ENCODE peak calls at places on chromosome 2, in five cellular contexts. One of them, this sample, is unnamed.

GRCh38 chr2:240966906-240967680 is 31.3 kb upstream of the SNED1 start:
- DNase-seq in HS-5: no peak
- DNase-seq in HuH-7.5: no peak
- DNase-seq in amniotic stem cell: no peak
- DNase-seq in fibroblast of the aortic adventitia: no peak
- DNase-seq in this sample: no peak

GRCh38 chr2:218282173-218282991 is 9.9 kb downstream of the TMBIM1 start:
- DNase-seq in HuH-7.5: no peak
- DNase-seq in HS-5: no peak
- DNase-seq in amniotic stem cell: no peak
- DNase-seq in fibroblast of the aortic adventitia: no peak
- DNase-seq in this sample: no peak

GRCh38 chr2:99035920-99036319 is 99.9 kb upstream of the CRACDL start:
- DNase-seq in HuH-7.5: no peak
- DNase-seq in fibroblast of the aortic adventitia: peak; percentile 4
- DNase-seq in HS-5: no peak
- DNase-seq in amniotic stem cell: no peak
- DNase-seq in this sample: no peak

GRCh38 chr2:109702250-109702985 is 88.3 kb downstream of the SOWAHC start:
- DNase-seq in fibroblast of the aortic adventitia: peak; percentile 16
- DNase-seq in amniotic stem cell: no peak
- DNase-seq in HuH-7.5: no peak
- DNase-seq in HS-5: no peak
- DNase-seq in this sample: no peak

GRCh38 chr2:228017784-228018183 is 146.4 kb downstream of the DAW1 start:
- DNase-seq in amniotic stem cell: no peak
- DNase-seq in HS-5: no peak
- DNase-seq in fibroblast of the aortic adventitia: no peak
- DNase-seq in HuH-7.5: no peak
- DNase-seq in this sample: no peak

GRCh38 chr2:40123321-40123720 is 328.6 kb downstream of the SLC8A1 start:
- DNase-seq in amniotic stem cell: no peak
- DNase-seq in HuH-7.5: no peak
- DNase-seq in HS-5: no peak
- DNase-seq in fibroblast of the aortic adventitia: peak; percentile 69
- DNase-seq in this sample: no peak

GRCh38 chr2:168935810-168936581 is 34.9 kb downstream of the G6PC2 start:
- DNase-seq in amniotic stem cell: no peak
- DNase-seq in HuH-7.5: no peak
- DNase-seq in fibroblast of the aortic adventitia: no peak
- DNase-seq in HS-5: peak; percentile 80
- DNase-seq in this sample: no peak

GRCh38 chr2:95018861-95019550 is 6.5 kb upstream of the MAL start:
- DNase-seq in amniotic stem cell: no peak
- DNase-seq in HuH-7.5: no peak
- DNase-seq in HS-5: no peak
- DNase-seq in fibroblast of the aortic adventitia: no peak
- DNase-seq in this sample: no peak

GRCh38 chr2:217954469-217954868 is 48.3 kb downstream of the TNS1 start:
- DNase-seq in HuH-7.5: no peak
- DNase-seq in fibroblast of the aortic adventitia: no peak
- DNase-seq in amniotic stem cell: no peak
- DNase-seq in HS-5: no peak
- DNase-seq in this sample: no peak

GRCh38 chr2:26805241-26805676 is 19.4 kb downstream of the CENPA start:
- DNase-seq in amniotic stem cell: no peak
- DNase-seq in HuH-7.5: no peak
- DNase-seq in fibroblast of the aortic adventitia: peak; percentile 35
- DNase-seq in HS-5: peak; percentile 69
- DNase-seq in this sample: no peak

GRCh38 chr2:231308631-231309414 is 86.7 kb upstream of the B3GNT7 start:
- DNase-seq in fibroblast of the aortic adventitia: peak; percentile 11
- DNase-seq in amniotic stem cell: no peak
- DNase-seq in HuH-7.5: no peak
- DNase-seq in HS-5: no peak
- DNase-seq in this sample: no peak

GRCh38 chr2:61262699-61263098 is 100.7 kb downstream of the C2orf74 start:
- DNase-seq in amniotic stem cell: no peak
- DNase-seq in HuH-7.5: no peak
- DNase-seq in HS-5: no peak
- DNase-seq in fibroblast of the aortic adventitia: no peak
- DNase-seq in this sample: no peak

GRCh38 chr2:232779935-232780334 is 3.6 kb upstream of the KCNJ13 start:
- DNase-seq in HuH-7.5: no peak
- DNase-seq in HS-5: no peak
- DNase-seq in amniotic stem cell: no peak
- DNase-seq in fibroblast of the aortic adventitia: no peak
- DNase-seq in this sample: no peak

GRCh38 chr2:239337122-239337876 is 63.5 kb downstream of the HDAC4 start:
- DNase-seq in HS-5: no peak
- DNase-seq in fibroblast of the aortic adventitia: no peak
- DNase-seq in HuH-7.5: no peak
- DNase-seq in amniotic stem cell: no peak
- DNase-seq in this sample: no peak

GRCh38 chr2:172227719-172228118 is 125.0 kb upstream of the DLX2 start:
- DNase-seq in HuH-7.5: no peak
- DNase-seq in amniotic stem cell: no peak
- DNase-seq in HS-5: no peak
- DNase-seq in fibroblast of the aortic adventitia: no peak
- DNase-seq in this sample: no peak

GRCh38 chr2:121004950-121005349 is 269.3 kb downstream of the GLI2 start:
- DNase-seq in fibroblast of the aortic adventitia: peak; percentile 20
- DNase-seq in amniotic stem cell: no peak
- DNase-seq in HS-5: no peak
- DNase-seq in HuH-7.5: no peak
- DNase-seq in this sample: no peak

GRCh38 chr2:223113161-223113560 is 61.2 kb downstream of the KCNE4 start:
- DNase-seq in HuH-7.5: no peak
- DNase-seq in amniotic stem cell: no peak
- DNase-seq in fibroblast of the aortic adventitia: no peak
- DNase-seq in HS-5: no peak
- DNase-seq in this sample: no peak

GRCh38 chr2:188524519-188525113 is 232.9 kb downstream of the GULP1 start:
- DNase-seq in HS-5: peak; percentile 56
- DNase-seq in amniotic stem cell: peak; percentile 30
- DNase-seq in HuH-7.5: no peak
- DNase-seq in fibroblast of the aortic adventitia: peak; percentile 80
- DNase-seq in this sample: no peak

GRCh38 chr2:124692707-124693106 is 667.6 kb downstream of the CNTNAP5 start:
- DNase-seq in fibroblast of the aortic adventitia: no peak
- DNase-seq in amniotic stem cell: no peak
- DNase-seq in HS-5: no peak
- DNase-seq in HuH-7.5: no peak
- DNase-seq in this sample: no peak